ENCODE peak calls at places on chromosomes 1 and 21, in six cellular contexts. R is AG10803, O is uterus, C is OCI-LY7, H is ovary, E is psoas muscle. G is an unnamed sample.

GRCh38 chr21:31479222-31479621 is 135.2 kb upstream of the TIAM1 start:
- DNase-seq in R (no peak), O (no peak), C (no peak), H (no peak), E (no peak), G (no peak)

GRCh38 chr21:37075214-37075770 is 2.2 kb downstream of the TTC3 start:
- DNase-seq in R (no peak), O (no peak), C (no peak), H (no peak), E (no peak), G (no peak)

GRCh38 chr1:229364216-229365065 is 21.6 kb upstream of the CCSAP start:
- DNase-seq in R (no peak), O (no peak), C (no peak), H (no peak), E (no peak), G (no peak)

GRCh38 chr21:46122758-46123683 is 25.1 kb downstream of the COL6A2 start:
- DNase-seq in R (no peak), O (peak), C (no peak), H (peak), E (no peak), G (no peak)

GRCh38 chr1:167440345-167440744 is 78.0 kb downstream of the CD247 start:
- DNase-seq in R (no peak), O (no peak), C (no peak), H (no peak), E (no peak), G (no peak)

GRCh38 chr1:16248603-16249534 is 11.9 kb upstream of the CPLANE2 start:
- DNase-seq in R (peak), O (peak), C (peak), H (peak), E (peak), G (no peak)

GRCh38 chr1:161207173-161207572 is 5.0 kb downstream of the NDUFS2 start:
- DNase-seq in R (no peak), O (peak), C (no peak), H (peak), E (peak), G (no peak)

GRCh38 chr1:155251566-155251965 is 3.7 kb downstream of the ENTREP3 start:
- DNase-seq in R (no peak), O (no peak), C (no peak), H (no peak), E (no peak), G (no peak)

GRCh38 chr1:12424793-12425192 is 193.2 kb downstream of the DHRS3 start:
- DNase-seq in R (no peak), O (no peak), C (no peak), H (no peak), E (no peak), G (no peak)

GRCh38 chr1:113784104-113784779 is 25.0 kb upstream of the PHTF1 start:
- DNase-seq in R (peak), O (no peak), C (no peak), H (no peak), E (no peak), G (no peak)

GRCh38 chr1:154557939-154558609 is 388 bp downstream of the UBE2Q1 start:
- DNase-seq in R (peak), O (peak), C (peak), H (peak), E (peak), G (peak)

GRCh38 chr1:200634449-200635122 is 14.0 kb upstream of the KIF14 start:
- DNase-seq in R (no peak), O (no peak), C (no peak), H (no peak), E (no peak), G (no peak)
- TF ChIP-seq CTCF in R (no peak), O (no peak), C (peak), H (no peak), E (no peak), G (no peak)

GRCh38 chr1:19831441-19831840 is 16.4 kb upstream of the RNF186 start:
- DNase-seq in R (no peak), O (no peak), C (no peak), H (no peak), E (no peak), G (no peak)

GRCh38 chr1:19824541-19824940 is 9.5 kb upstream of the RNF186 start:
- DNase-seq in R (peak), O (no peak), C (no peak), H (no peak), E (no peak), G (no peak)

GRCh38 chr1:19825298-19825697 is 10.2 kb upstream of the RNF186 start:
- DNase-seq in R (no peak), O (no peak), C (no peak), H (no peak), E (no peak), G (no peak)

GRCh38 chr1:19828546-19828945 is 13.5 kb upstream of the RNF186 start:
- DNase-seq in R (no peak), O (no peak), C (no peak), H (no peak), E (no peak), G (no peak)
- TF ChIP-seq CTCF in R (no peak), O (no peak), C (no peak), H (no peak), E (no peak), G (no peak)

GRCh38 chr1:38028671-38029070 is 16.1 kb downstream of the UTP11 start:
- DNase-seq in R (no peak), O (no peak), C (no peak), H (no peak), E (no peak), G (no peak)
- TF ChIP-seq CTCF in R (no peak), O (no peak), C (peak), H (no peak), E (no peak), G (no peak)

GRCh38 chr21:43268804-43269186 is 100.0 kb downstream of the CRYAA start:
- DNase-seq in R (no peak), O (no peak), C (no peak), H (peak), E (peak), G (no peak)

GRCh38 chr21:43269981-43270670 is 101.3 kb downstream of the CRYAA start:
- DNase-seq in R (no peak), O (no peak), C (no peak), H (peak), E (peak), G (no peak)

GRCh38 chr21:43270800-43271261 is 102.0 kb downstream of the CRYAA start:
- DNase-seq in R (peak), O (no peak), C (no peak), H (peak), E (peak), G (no peak)

GRCh38 chr21:43268086-43268803 is 99.4 kb downstream of the CRYAA start:
- DNase-seq in R (no peak), O (no peak), C (no peak), H (peak), E (peak), G (no peak)

DNA sequence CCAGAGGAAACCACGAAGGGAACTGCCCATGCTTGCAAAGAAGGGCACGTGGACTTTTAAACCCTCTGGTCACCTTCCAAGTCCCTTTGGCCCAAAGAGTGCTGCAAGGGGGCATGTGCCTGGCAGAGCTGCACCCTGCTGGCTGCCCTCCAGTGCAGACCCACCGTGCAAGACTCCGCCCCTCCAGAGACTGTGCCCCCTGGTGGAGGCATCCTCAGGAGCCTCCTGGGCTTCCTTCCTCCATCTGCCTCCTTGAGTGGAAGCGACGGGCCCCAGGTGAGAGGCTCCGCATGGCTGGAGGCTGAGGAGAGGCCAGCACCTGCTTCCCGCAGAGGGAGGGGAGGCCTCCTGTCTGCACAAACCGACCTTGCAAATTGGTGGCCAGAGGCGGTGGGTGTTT is 100.7 kb downstream of the CRYAA start:
- DNase-seq in R (no peak), O (no peak), C (peak), H (peak), E (peak), G (peak)
- TF ChIP-seq CTCF in R (peak), O (no peak), C (peak), H (no peak), E (no peak), G (no peak)

G was measured in endothelial cell.